ENCODE peak calls at places on chromosomes 1 and 21, in nine cellular contexts. Y, U, E, S, L, Q, H, D and I are unnamed samples.

GRCh38 chr1:7581754-7582264 is 189.3 kb upstream of the VAMP3 start:
- DNase-seq in Y (no peak), U (no peak), E (peak), S (no peak), L (no peak), Q (no peak), H (no peak), D (no peak), I (no peak)

GRCh38 chr1:156655151-156655903 is 13.4 kb downstream of the BCAN start:
- DNase-seq in Y (no peak), U (no peak), E (no peak), S (no peak), L (no peak), Q (no peak), H (no peak), D (no peak), I (no peak)

GRCh38 chr1:14652840-14653239 is 54.4 kb downstream of the KAZN start:
- DNase-seq in Y (no peak), U (no peak), E (no peak), S (no peak), L (no peak), Q (no peak), H (no peak), D (no peak), I (no peak)

GRCh38 chr1:64841330-64842065 is 96.6 kb downstream of the RAVER2 start:
- DNase-seq in Y (no peak), U (no peak), E (peak), S (no peak), L (no peak), Q (no peak), H (no peak), D (no peak), I (no peak)

GRCh38 chr1:1891349-1892078 is 627 bp upstream of the GNB1 start:
- DNase-seq in Y (peak), U (peak), E (peak), S (peak), L (peak), Q (peak), H (peak), D (peak), I (peak)

GRCh38 chr1:5858844-5859407 is 133.3 kb downstream of the NPHP4 start:
- DNase-seq in Y (no peak), U (no peak), E (no peak), S (no peak), L (no peak), Q (no peak), H (peak), D (no peak), I (no peak)

GRCh38 chr1:176745945-176746344 is 283.0 kb downstream of the PAPPA2 start:
- DNase-seq in Y (peak), U (peak), E (no peak), S (no peak), L (no peak), Q (peak), H (no peak), D (no peak), I (no peak)

GRCh38 chr1:53254011-53254640 is 15.8 kb upstream of the MAGOH start:
- DNase-seq in Y (peak), U (no peak), E (no peak), S (no peak), L (no peak), Q (no peak), H (no peak), D (no peak), I (no peak)

GRCh38 chr1:243267346-243268283 is 11.8 kb downstream of the SDCCAG8 start:
- DNase-seq in Y (no peak), U (no peak), E (no peak), S (no peak), L (no peak), Q (peak), H (no peak), D (no peak), I (no peak)

GRCh38 chr1:186187601-186188000 is 187.5 kb downstream of the TPR start:
- DNase-seq in Y (no peak), U (no peak), E (no peak), S (no peak), L (no peak), Q (no peak), H (no peak), D (no peak), I (no peak)

GRCh38 chr1:205704891-205705290 is 24.6 kb upstream of the SLC45A3 start:
- DNase-seq in Y (no peak), U (no peak), E (no peak), S (no peak), L (no peak), Q (no peak), H (no peak), D (no peak), I (no peak)

GRCh38 chr1:24654011-24654410 is 10.9 kb downstream of the SRRM1 start:
- DNase-seq in Y (no peak), U (no peak), E (no peak), S (no peak), L (no peak), Q (no peak), H (no peak), D (no peak), I (no peak)

GRCh38 chr1:94143809-94144176 is 22.8 kb upstream of the ABCA4 start:
- DNase-seq in Y (no peak), U (no peak), E (no peak), S (no peak), L (no peak), Q (no peak), H (no peak), D (no peak), I (no peak)

GRCh38 chr1:37714689-37715088 is 22.4 kb downstream of the CDCA8 start:
- DNase-seq in Y (no peak), U (no peak), E (no peak), S (no peak), L (no peak), Q (no peak), H (no peak), D (no peak), I (no peak)

GRCh38 chr1:37240897-37241296 is 206.6 kb upstream of the GRIK3 start:
- DNase-seq in Y (no peak), U (no peak), E (peak), S (no peak), L (no peak), Q (no peak), H (peak), D (no peak), I (no peak)

GRCh38 chr1:7611421-7612010 is 159.6 kb upstream of the VAMP3 start:
- DNase-seq in Y (no peak), U (no peak), E (peak), S (no peak), L (no peak), Q (no peak), H (no peak), D (no peak), I (no peak)

GRCh38 chr1:226912587-226913176 is 27.4 kb upstream of the COQ8A start:
- DNase-seq in Y (no peak), U (peak), E (peak), S (peak), L (peak), Q (peak), H (peak), D (no peak), I (peak)

GRCh38 chr1:37999434-38000232 is 5.7 kb downstream of the FHL3 start:
- DNase-seq in Y (peak), U (no peak), E (peak), S (no peak), L (no peak), Q (peak), H (no peak), D (no peak), I (peak)

GRCh38 chr1:168137515-168137821 is 738 bp upstream of the GPR161 start:
- DNase-seq in Y (no peak), U (no peak), E (no peak), S (no peak), L (no peak), Q (no peak), H (no peak), D (no peak), I (no peak)

GRCh38 chr1:224988042-224988441 is 58.6 kb downstream of the DNAH14 start:
- DNase-seq in Y (no peak), U (no peak), E (no peak), S (no peak), L (no peak), Q (no peak), H (no peak), D (no peak), I (no peak)

GRCh38 chr1:43234267-43234666 is 35.5 kb upstream of the TMEM125 start:
- DNase-seq in Y (no peak), U (no peak), E (no peak), S (no peak), L (no peak), Q (no peak), H (no peak), D (no peak), I (no peak)

GRCh38 chr21:45496968-45497845 is 45.0 kb downstream of the SLC19A1 start:
- DNase-seq in Y (no peak), U (no peak), E (no peak), S (no peak), L (no peak), Q (no peak), H (peak), D (no peak), I (no peak)

GRCh38 chr1:231214918-231215675 is 25.9 kb upstream of the GNPAT start:
- DNase-seq in Y (no peak), U (no peak), E (no peak), S (no peak), L (no peak), Q (no peak), H (no peak), D (no peak), I (peak)

GRCh38 chr1:7967206-7967605 is 5.7 kb downstream of the PARK7 start:
- DNase-seq in Y (no peak), U (no peak), E (no peak), S (no peak), L (no peak), Q (no peak), H (no peak), D (no peak), I (no peak)

GRCh38 chr21:35616090-35616489 is 444.2 kb downstream of the SETD4 start:
- DNase-seq in Y (peak), U (no peak), E (no peak), S (no peak), L (no peak), Q (no peak), H (no peak), D (no peak), I (no peak)

GRCh38 chr1:199295102-199295501 is 656.3 kb downstream of the PTPRC start:
- DNase-seq in Y (no peak), U (no peak), E (no peak), S (peak), L (no peak), Q (no peak), H (no peak), D (no peak), I (no peak)